ENCODE peak calls at places on chromosomes 3 and 15, in five cellular contexts. S, I, H, Z and D are unnamed samples.
A peak's percentile ranks its signal among the peaks of the same experiment; 100 is the strongest.

GRCh38 chr15:68566377-68566954 is 12.3 kb upstream of the CORO2B start:
- DNase-seq in H (no peak), I (no peak), Z (no peak), S (no peak), D (no peak)

GRCh38 chr15:27398631-27399030 is 427.6 kb downstream of the GABRG3 start:
- DNase-seq in S (no peak), Z (no peak), I (no peak), H (no peak), D (no peak)

GRCh38 chr15:64582202-64582601 is 121.8 kb downstream of the ZNF609 start:
- DNase-seq in H (no peak), S (no peak), I (no peak), Z (no peak), D (no peak)

GRCh38 chr3:133191818-133192217 is 153.6 kb downstream of the TMEM108 start:
- DNase-seq in S (no peak), H (no peak), I (no peak), Z (no peak), D (no peak)

GRCh38 chr15:87827126-87827525 is 429.4 kb downstream of the NTRK3 start:
- DNase-seq in Z (no peak), H (no peak), I (no peak), S (no peak), D (no peak)

GRCh38 chr3:118882353-118882947 is 152.2 kb downstream of the IGSF11 start:
- DNase-seq in S (no peak), Z (peak; percentile 39), H (peak; percentile 38), I (peak; percentile 85), D (peak; percentile 12)

GRCh38 chr15:65666257-65666656 is 44.5 kb downstream of the SLC24A1 start:
- DNase-seq in Z (no peak), S (no peak), I (no peak), H (no peak), D (no peak)

GRCh38 chr3:98800401-98800800 is 37.3 kb downstream of the ST3GAL6 start:
- DNase-seq in I (no peak), S (no peak), H (no peak), Z (no peak), D (no peak)

GRCh38 chr15:28902856-28903255 is 17.1 kb downstream of the APBA2 start:
- DNase-seq in I (no peak), S (no peak), H (no peak), Z (no peak), D (no peak)

GRCh38 chr3:113210608-113211369 is 568 bp upstream of the BOC start:
- DNase-seq in H (no peak), Z (peak; percentile 29), S (no peak), I (peak; percentile 69), D (no peak)

GRCh38 chr3:167568634-167569033 is 85.1 kb downstream of the WDR49 start:
- DNase-seq in H (no peak), Z (no peak), I (no peak), S (no peak), D (no peak)

GRCh38 chr3:188294823-188295487 is 141.0 kb downstream of the LPP start:
- DNase-seq in S (no peak), Z (no peak), I (no peak), H (peak; percentile 50), D (no peak)

GRCh38 chr15:34084086-34084485 is 17.6 kb downstream of the EMC7 start:
- DNase-seq in S (no peak), I (no peak), Z (no peak), H (no peak), D (no peak)

GRCh38 chr3:169613053-169613803 is 50.3 kb downstream of the MECOM start:
- DNase-seq in I (no peak), H (no peak), S (no peak), Z (no peak), D (no peak)

GRCh38 chr3:120473896-120474675 is 23.3 kb upstream of the FSTL1 start:
- DNase-seq in H (no peak), Z (no peak), I (no peak), S (no peak), D (no peak)

GRCh38 chr3:183275418-183275817 is 22.4 kb downstream of the B3GNT5 start:
- DNase-seq in I (no peak), Z (no peak), S (no peak), H (no peak), D (no peak)

GRCh38 chr3:128466840-128467541 is at the start of gene DNAJB8:
- DNase-seq in I (no peak), H (no peak), Z (no peak), S (no peak), D (no peak)

GRCh38 chr15:90991587-90992285 is 2.6 kb downstream of the PRC1 start:
- DNase-seq in H (no peak), S (no peak), Z (no peak), I (no peak), D (no peak)

GRCh38 chr15:41852736-41853135 is 14.1 kb downstream of the PLA2G4B start:
- DNase-seq in Z (no peak), H (no peak), I (no peak), S (no peak), D (no peak)

GRCh38 chr3:78101363-78101762 is 1061.5 kb downstream of the ROBO2 start:
- DNase-seq in H (no peak), I (no peak), S (no peak), Z (no peak), D (no peak)

GRCh38 chr3:186417791-186418190 is 55.8 kb upstream of the DGKG start:
- DNase-seq in I (no peak), S (no peak), H (peak; percentile 17), Z (no peak), D (no peak)

DNA sequence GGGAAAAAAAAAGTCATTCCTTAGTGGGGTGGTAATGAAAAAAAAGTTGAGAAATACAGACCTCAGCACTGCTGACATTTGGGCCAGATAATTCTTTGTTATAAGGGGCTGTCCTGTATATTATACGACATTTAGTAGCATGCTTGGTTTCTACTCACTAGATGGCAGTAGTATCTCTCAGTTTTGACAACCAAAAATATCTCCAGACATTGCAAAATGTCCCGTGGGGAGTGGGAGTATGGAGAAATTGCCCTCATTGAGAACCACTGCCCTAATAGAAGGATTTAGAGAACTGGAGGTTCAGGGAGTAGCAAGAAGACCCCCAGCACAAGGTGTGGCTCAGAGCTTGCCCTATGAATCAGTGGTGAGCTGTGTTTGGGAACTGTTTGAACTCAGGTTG is 28.6 kb upstream of the TEX264 start:
- DNase-seq in H (no peak), Z (no peak), S (no peak), I (peak; percentile 18), D (no peak)
- TF ChIP-seq CTCF in H (peak; percentile 47), Z (peak; percentile 55), S (peak; percentile 39), I (peak; percentile 45), D (peak; percentile 34)

DNA sequence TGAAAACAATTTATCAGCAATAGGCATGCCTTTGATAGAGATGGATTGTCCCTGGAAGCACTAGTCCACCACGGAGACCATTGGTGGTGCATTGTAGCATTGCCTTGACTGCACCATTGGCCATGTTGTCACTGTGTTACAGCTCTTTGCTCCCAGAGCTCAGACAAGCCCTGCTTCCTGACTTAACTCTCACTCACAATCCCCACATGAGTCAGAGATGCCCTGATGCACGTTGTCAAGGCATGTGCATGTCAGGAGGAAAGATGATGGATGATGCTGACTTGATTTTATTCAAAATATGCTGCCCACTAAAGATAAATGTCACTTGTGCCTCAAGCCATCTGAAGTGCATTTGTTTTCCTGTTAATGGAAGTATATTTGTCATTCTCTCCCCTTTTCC is 266.1 kb downstream of the ARRDC4 start:
- DNase-seq in S (no peak), I (no peak), Z (no peak), H (no peak), D (no peak)
- TF ChIP-seq REST in S (no peak), I (no peak), Z (no peak), H (no peak), D (no peak)

DNA sequence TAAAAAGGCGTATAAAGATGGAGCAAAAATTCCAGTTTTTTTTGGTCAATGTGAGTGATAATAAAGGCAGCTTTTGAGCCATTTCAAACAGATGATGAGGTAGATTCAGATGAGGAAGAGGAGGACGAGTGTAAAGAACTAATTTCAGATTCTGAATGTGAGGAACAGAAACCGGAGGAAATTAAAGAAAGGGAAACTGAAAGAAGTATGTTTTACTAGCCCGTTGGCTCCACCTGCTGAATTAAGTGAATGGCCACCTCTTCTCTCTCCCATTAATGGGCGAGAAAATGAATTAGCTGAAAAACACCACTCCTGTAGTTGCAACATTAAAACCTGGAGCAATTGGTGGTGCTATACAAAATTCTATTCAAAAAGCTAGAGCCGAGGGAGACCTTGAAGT is 55.4 kb downstream of the CYP19A1 start:
- DNase-seq in S (peak; percentile 42), H (no peak), I (no peak), Z (no peak), D (no peak)
- TF ChIP-seq CTCF in S (peak; percentile 35), H (no peak), I (peak; percentile 32), Z (no peak), D (no peak)

DNA sequence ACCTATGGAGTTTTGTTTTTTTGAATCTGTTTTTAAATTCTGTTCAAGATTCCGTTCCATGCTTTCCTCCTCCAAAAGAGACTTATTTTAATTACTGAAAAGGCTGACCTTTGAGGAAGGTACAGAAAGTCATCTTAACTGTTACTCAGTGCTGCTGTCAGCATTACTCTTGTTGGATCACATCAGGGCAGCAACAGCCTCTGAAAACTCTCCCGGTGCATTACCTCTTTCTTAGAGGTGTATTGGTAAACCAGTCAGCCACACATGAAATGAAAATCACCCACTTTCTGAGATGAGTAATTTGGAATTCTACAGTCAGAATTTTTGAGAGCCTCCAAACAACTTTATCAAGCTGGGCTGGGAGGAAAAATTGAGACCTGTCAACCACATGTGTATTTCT is 88.5 kb upstream of the LIMD1 start:
- DNase-seq in Z (no peak), H (no peak), I (no peak), S (no peak), D (no peak)
- TF ChIP-seq REST in Z (no peak), H (no peak), I (no peak), S (no peak), D (no peak)

GRCh38 chr15:94135748-94136147 is 95.6 kb upstream of the MCTP2 start:
- DNase-seq in Z (no peak), H (no peak), S (no peak), I (peak; percentile 25), D (no peak)
- TF ChIP-seq CTCF in Z (peak; percentile 38), H (no peak), S (no peak), I (peak; percentile 53), D (no peak)

GRCh38 chr3:189573004-189573403 is 58.2 kb upstream of the TP63 start:
- DNase-seq in S (peak; percentile 39), Z (no peak), H (no peak), I (no peak), D (no peak)

GRCh38 chr3:189580190-189580589 is 51.0 kb upstream of the TP63 start:
- DNase-seq in I (no peak), S (no peak), H (no peak), Z (no peak), D (no peak)

GRCh38 chr3:189572249-189572648 is 58.9 kb upstream of the TP63 start:
- DNase-seq in I (no peak), S (no peak), Z (no peak), H (peak; percentile 5), D (no peak)

GRCh38 chr3:189577290-189577951 is 53.8 kb upstream of the TP63 start:
- DNase-seq in S (no peak), Z (no peak), H (no peak), I (no peak), D (no peak)

DNA sequence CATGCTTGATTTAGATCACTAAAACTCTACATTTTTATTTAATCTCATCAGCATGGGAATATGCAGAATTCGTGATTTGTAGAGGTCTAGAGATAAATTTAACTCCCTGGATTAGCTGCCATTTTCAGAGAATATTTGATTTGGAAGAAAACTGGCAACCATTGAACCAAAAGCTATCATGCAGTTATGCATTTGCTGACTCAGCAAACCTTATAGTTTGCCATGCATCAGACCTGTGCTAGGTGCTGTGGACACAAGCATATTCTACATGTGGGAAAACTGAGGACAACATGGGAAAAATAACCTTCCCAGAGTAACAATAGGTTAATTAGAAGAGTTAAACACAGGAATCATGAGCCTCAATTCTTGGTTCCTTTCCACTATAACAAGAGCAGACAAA is 54.7 kb upstream of the TP63 start:
- DNase-seq in H (no peak), S (no peak), I (no peak), Z (no peak), D (no peak)
- TF ChIP-seq REST in H (no peak), S (no peak), I (no peak), Z (no peak), D (no peak)